ENCODE peak calls at places on chromosomes 3 and 15, in seven cellular contexts. J is HCT116, I is body of pancreas, D is uterus, N is spleen, W is heart left ventricle, Z is A549. S is an unnamed sample.

GRCh38 chr15:66948294-66948693 is 117.1 kb upstream of the SMAD3 start:
- DNase-seq in J (no peak), I (no peak), D (no peak), N (no peak), W (no peak), Z (peak; percentile 65), S (no peak)

GRCh38 chr15:90234519-90234988 is 545 bp downstream of the GDPGP1 start:
- DNase-seq in J (no peak), I (no peak), D (no peak), N (no peak), W (no peak), Z (no peak), S (no peak)

GRCh38 chr3:123373535-123373987 is 75.3 kb downstream of the ADCY5 start:
- DNase-seq in J (no peak), I (peak; percentile 20), D (no peak), N (peak; percentile 64), W (no peak), Z (no peak), S (peak; percentile 75)

GRCh38 chr15:41104234-41104633 is 11.8 kb downstream of the INO80 start:
- DNase-seq in J (no peak), I (no peak), D (no peak), N (no peak), W (no peak), Z (no peak), S (no peak)

GRCh38 chr3:42876940-42877720 is 1.5 kb upstream of the CYP8B1 start:
- DNase-seq in J (no peak), I (no peak), D (no peak), N (no peak), W (no peak), Z (no peak), S (no peak)

GRCh38 chr3:4906107-4906621 is 73.1 kb upstream of the BHLHE40 start:
- DNase-seq in J (no peak), I (peak; percentile 58), D (no peak), N (no peak), W (no peak), Z (peak; percentile 36), S (no peak)

GRCh38 chr15:25056484-25057429 is 102.0 kb downstream of the SNRPN start:
- DNase-seq in J (no peak), I (peak; percentile 7), D (peak; percentile 11), N (peak; percentile 63), W (no peak), Z (peak; percentile 10), S (no peak)

GRCh38 chr15:79170256-79170664 is 79.7 kb upstream of the RASGRF1 start:
- DNase-seq in J (no peak), I (no peak), D (no peak), N (no peak), W (no peak), Z (peak; percentile 52), S (no peak)

GRCh38 chr15:22863356-22863755 is 24.9 kb downstream of the NIPA2 start:
- DNase-seq in J (no peak), I (peak; percentile 54), D (no peak), N (no peak), W (no peak), Z (no peak), S (no peak)

GRCh38 chr15:92818658-92819311 is 81.3 kb upstream of the CHD2 start:
- DNase-seq in J (no peak), I (no peak), D (no peak), N (no peak), W (no peak), Z (no peak), S (no peak)

GRCh38 chr3:125125822-125126245 is 70.0 kb upstream of the HEG1 start:
- DNase-seq in J (no peak), I (peak; percentile 34), D (no peak), N (no peak), W (no peak), Z (no peak), S (no peak)

GRCh38 chr15:34014556-34014955 is 24.4 kb downstream of the AVEN start:
- DNase-seq in J (no peak), I (no peak), D (no peak), N (no peak), W (no peak), Z (no peak), S (peak; percentile 84)

GRCh38 chr3:194995334-194995733 is 275.6 kb downstream of the XXYLT1 start:
- DNase-seq in J (no peak), I (no peak), D (no peak), N (no peak), W (no peak), Z (no peak), S (no peak)

GRCh38 chr3:71694358-71694999 is 30.7 kb downstream of the EIF4E3 start:
- DNase-seq in J (no peak), I (no peak), D (no peak), N (no peak), W (no peak), Z (no peak), S (no peak)

DNA sequence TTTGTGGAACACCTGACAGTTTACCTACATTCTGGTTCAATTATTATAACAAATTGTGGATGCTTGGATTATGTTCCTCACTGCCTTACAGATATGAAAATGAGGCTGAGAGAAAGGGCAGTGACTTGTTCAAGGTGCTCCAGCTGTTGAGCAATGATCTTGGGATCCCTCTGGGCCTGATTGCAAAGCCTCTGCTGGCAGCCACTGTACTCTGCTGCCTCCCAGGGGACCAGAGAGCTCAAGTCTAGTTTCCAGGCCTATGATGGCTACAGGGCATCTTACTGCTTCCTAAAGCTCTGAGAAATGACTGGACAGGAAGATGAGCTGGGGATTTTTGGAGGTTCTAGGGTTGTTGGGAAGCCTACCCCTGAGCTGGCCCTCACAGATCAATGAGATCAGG is 2.3 kb upstream of the SHC4 start:
- DNase-seq in J (peak; percentile 23), I (no peak), D (no peak), N (no peak), W (no peak), Z (peak; percentile 56), S (no peak)
- TF ChIP-seq CTCF in J (peak; percentile 40), I (no peak), D (no peak), N (no peak), W (no peak), Z (peak; percentile 27), S (no peak)

GRCh38 chr15:40047413-40048154 is 8.6 kb upstream of the SRP14 start:
- DNase-seq in J (no peak), I (peak; percentile 61), D (no peak), N (peak; percentile 87), W (peak; percentile 71), Z (peak; percentile 18), S (peak; percentile 30)
- TF ChIP-seq POLR2A in J (no peak), I (no peak), D (no peak), N (no peak), W (peak; percentile 4), Z (no peak), S (no peak)

GRCh38 chr3:56453027-56453426 is 15.2 kb downstream of the ERC2 start:
- DNase-seq in J (no peak), I (no peak), D (no peak), N (no peak), W (no peak), Z (peak; percentile 4), S (no peak)
- TF ChIP-seq CTCF in J (no peak), I (no peak), D (no peak), N (no peak), W (no peak), Z (no peak), S (no peak)

GRCh38 chr15:58873267-58873666 is 60.2 kb downstream of the SLTM start:
- DNase-seq in J (no peak), I (no peak), D (no peak), N (no peak), W (no peak), Z (no peak), S (no peak)
- TF ChIP-seq POLR2A in J (no peak), I (no peak), D (no peak), N (no peak), W (no peak), Z (no peak), S (no peak)

DNA sequence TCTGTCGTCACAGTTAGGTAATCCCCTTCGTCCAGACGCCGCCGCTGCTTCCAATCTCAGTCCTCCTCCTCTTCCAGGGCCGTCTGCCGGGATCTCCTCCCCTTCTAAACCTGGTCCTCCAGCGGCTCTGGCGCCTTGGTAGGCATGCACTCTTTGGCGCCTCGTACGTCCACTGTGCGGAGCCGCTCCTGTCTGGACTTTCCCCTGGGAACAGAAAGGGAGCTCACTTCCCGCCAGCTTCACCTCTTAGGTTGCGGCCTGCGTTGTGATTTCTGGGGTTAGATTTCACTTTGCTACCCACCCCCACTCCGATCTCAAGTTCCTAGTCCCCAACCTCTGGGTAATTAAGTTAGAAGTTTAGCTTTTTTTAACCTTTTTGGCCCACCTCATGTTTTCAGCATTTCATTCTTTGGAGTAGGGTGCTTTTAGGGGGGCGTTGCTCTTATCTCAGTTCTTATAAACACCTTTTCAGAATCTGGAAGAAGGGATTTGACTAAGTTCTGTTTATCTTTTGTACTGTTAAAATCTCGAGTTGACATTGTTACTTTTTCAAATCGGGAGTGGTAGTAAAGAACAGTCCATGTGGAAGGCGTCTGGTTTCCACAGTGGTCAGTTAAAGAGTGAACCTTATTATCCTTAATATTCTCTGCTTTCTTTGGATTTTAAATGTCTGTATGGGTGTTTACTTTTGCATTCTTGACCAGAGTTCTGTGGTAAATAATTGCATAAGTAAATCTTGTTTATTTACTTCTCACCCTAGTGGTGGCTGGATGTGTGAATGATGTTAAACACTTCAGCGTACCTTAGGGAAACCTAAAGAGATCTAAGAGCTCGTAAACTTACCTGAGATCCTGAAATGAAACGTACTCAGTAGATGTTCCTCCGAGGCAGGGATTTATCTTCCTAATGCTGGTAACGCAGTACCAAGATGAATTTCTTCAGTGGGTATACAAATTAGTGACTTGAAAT is 611 bp downstream of the CTDSPL2 start:
- DNase-seq in J (peak; percentile 21), I (no peak), D (no peak), N (no peak), W (no peak), Z (peak; percentile 28), S (no peak)
- TF ChIP-seq CTCF in J (peak; percentile 39), I (no peak), D (no peak), N (no peak), W (no peak), Z (no peak), S (no peak)

DNA sequence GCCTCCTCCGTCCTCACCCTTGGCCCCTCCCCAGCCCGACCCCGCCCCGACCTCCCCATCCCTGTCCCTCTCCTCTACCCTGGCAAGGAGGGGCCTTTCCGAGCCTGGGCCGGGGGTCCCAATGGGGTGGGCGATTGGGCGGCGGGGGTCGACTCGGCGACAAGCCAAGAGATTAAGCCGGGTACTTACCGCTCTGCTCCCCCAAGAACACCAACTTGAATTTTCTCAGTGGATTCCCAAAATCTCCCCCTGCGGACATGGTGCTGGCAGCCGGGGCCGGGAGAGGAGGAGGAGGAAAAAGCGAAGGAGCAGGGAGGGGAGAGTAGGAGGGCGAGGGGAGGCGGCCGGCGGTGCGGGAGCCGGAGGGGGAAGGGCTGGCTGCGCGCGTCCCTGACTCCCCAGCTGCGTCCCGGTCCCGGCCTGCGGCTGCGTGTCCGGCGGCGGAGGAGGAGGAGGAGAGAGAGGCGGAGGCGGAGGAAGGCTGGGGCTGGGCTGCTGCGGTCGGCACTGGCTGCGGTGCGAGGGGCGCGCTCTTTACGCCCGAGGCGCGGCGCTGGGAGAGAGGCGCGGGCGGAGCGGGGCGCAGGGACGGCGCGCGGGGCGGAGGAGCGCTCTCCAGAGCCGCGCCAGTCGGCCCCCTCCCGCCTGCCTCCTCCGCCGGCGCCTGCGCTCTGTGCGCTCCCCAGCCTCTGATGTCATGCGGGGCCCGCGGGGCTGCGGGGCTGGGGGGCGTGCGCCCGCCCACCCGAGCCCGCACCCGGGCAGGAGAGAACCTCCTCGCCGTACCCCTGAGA is at the start of gene RAB6B:
- DNase-seq in J (no peak), I (peak; percentile 59), D (peak; percentile 22), N (no peak), W (peak; percentile 75), Z (no peak), S (peak; percentile 49)
- TF ChIP-seq POLR2A in J (no peak), I (no peak), D (no peak), N (no peak), W (peak; percentile 35), Z (no peak), S (peak; percentile 57)